ENCODE peak calls at places on chromosomes 12 and 14, in four cellular contexts. One of them, this sample, is unnamed.

GRCh38 chr14:53969326-53969725 is 12.7 kb upstream of the BMP4 start:
- DNase-seq in fibroblast of gingiva: no peak
- DNase-seq in GM13977: no peak
- DNase-seq in hepatocyte: no peak
- DNase-seq in this sample: no peak

GRCh38 chr12:51953011-51953568 is 1.6 kb downstream of the ACVR1B start:
- DNase-seq in fibroblast of gingiva: no peak
- DNase-seq in GM13977: no peak
- DNase-seq in hepatocyte: no peak
- DNase-seq in this sample: peak

GRCh38 chr12:50249464-50250229 is 33.7 kb downstream of the LIMA1 start:
- DNase-seq in fibroblast of gingiva: no peak
- DNase-seq in GM13977: peak
- DNase-seq in hepatocyte: no peak
- DNase-seq in this sample: no peak

GRCh38 chr12:3086729-3087323 is 9.6 kb downstream of the TSPAN9 start:
- DNase-seq in fibroblast of gingiva: no peak
- DNase-seq in GM13977: no peak
- DNase-seq in hepatocyte: no peak
- DNase-seq in this sample: no peak

GRCh38 chr12:53624956-53625355 is 1.2 kb downstream of the ATF7 start:
- DNase-seq in fibroblast of gingiva: peak
- DNase-seq in GM13977: no peak
- DNase-seq in hepatocyte: no peak
- DNase-seq in this sample: no peak

GRCh38 chr12:39619660-39620433 is at the start of gene ABCD2:
- DNase-seq in fibroblast of gingiva: peak
- DNase-seq in GM13977: peak
- DNase-seq in hepatocyte: peak
- DNase-seq in this sample: peak

GRCh38 chr12:30792648-30793499 is 38.1 kb upstream of the CAPRIN2 start:
- DNase-seq in fibroblast of gingiva: no peak
- DNase-seq in GM13977: no peak
- DNase-seq in hepatocyte: no peak
- DNase-seq in this sample: peak

GRCh38 chr12:92541024-92541423 is 161.8 kb upstream of the PLEKHG7 start:
- DNase-seq in fibroblast of gingiva: no peak
- DNase-seq in GM13977: no peak
- DNase-seq in hepatocyte: no peak
- DNase-seq in this sample: no peak

GRCh38 chr14:96261053-96261452 is 5.0 kb downstream of the BDKRB1 start:
- DNase-seq in fibroblast of gingiva: no peak
- DNase-seq in GM13977: no peak
- DNase-seq in hepatocyte: no peak
- DNase-seq in this sample: no peak

GRCh38 chr12:129776977-129777667 is 126.7 kb downstream of the TMEM132D start:
- DNase-seq in fibroblast of gingiva: no peak
- DNase-seq in GM13977: no peak
- DNase-seq in hepatocyte: no peak
- DNase-seq in this sample: no peak

GRCh38 chr14:105005929-105006830 is 14.7 kb downstream of the CDCA4 start:
- DNase-seq in fibroblast of gingiva: no peak
- DNase-seq in GM13977: no peak
- DNase-seq in hepatocyte: no peak
- DNase-seq in this sample: no peak

GRCh38 chr12:14554281-14555008 is 13.2 kb downstream of the PLBD1 start:
- DNase-seq in fibroblast of gingiva: no peak
- DNase-seq in GM13977: no peak
- DNase-seq in hepatocyte: peak
- DNase-seq in this sample: peak

This sample was measured in islet precursor cell.